ENCODE peak calls at places on chromosomes 11 and 22, in eight cellular contexts. One of them, this sample, is unnamed.

GRCh38 chr11:131079036-131079435 is 162.8 kb upstream of the SNX19 start:
- DNase-seq in dorsolateral prefrontal cortex: no peak
- DNase-seq in NCI-H748 treated with DMSO at 0.1 percent for 48 hours: no peak
- DNase-seq in activated gamma-delta T cell treated with Interleukin-2 at 50 U/mL for 16 hours: no peak
- DNase-seq in choroid plexus epithelial cell: no peak
- DNase-seq in GDM1: no peak
- DNase-seq in left kidney: no peak
- DNase-seq in activated T-cell treated with anti-CD3 and anti-CD28 coated beads for 1 hour: no peak
- DNase-seq in this sample: no peak

GRCh38 chr22:44916281-44917231 is 93.2 kb downstream of the PHF21B start:
- DNase-seq in dorsolateral prefrontal cortex: peak; percentile 8
- DNase-seq in NCI-H748 treated with DMSO at 0.1 percent for 48 hours: no peak
- DNase-seq in activated gamma-delta T cell treated with Interleukin-2 at 50 U/mL for 16 hours: no peak
- DNase-seq in choroid plexus epithelial cell: no peak
- DNase-seq in GDM1: no peak
- DNase-seq in left kidney: no peak
- DNase-seq in activated T-cell treated with anti-CD3 and anti-CD28 coated beads for 1 hour: no peak
- DNase-seq in this sample: no peak

GRCh38 chr11:12232819-12233601 is 122.6 kb downstream of the MICAL2 start:
- DNase-seq in dorsolateral prefrontal cortex: no peak
- DNase-seq in NCI-H748 treated with DMSO at 0.1 percent for 48 hours: no peak
- DNase-seq in activated gamma-delta T cell treated with Interleukin-2 at 50 U/mL for 16 hours: no peak
- DNase-seq in choroid plexus epithelial cell: peak; percentile 80
- DNase-seq in GDM1: no peak
- DNase-seq in left kidney: peak; percentile 48
- DNase-seq in activated T-cell treated with anti-CD3 and anti-CD28 coated beads for 1 hour: no peak
- DNase-seq in this sample: no peak

GRCh38 chr22:42662114-42663021 is 13.2 kb upstream of the CYB5R3 start:
- DNase-seq in dorsolateral prefrontal cortex: peak; percentile 80
- DNase-seq in NCI-H748 treated with DMSO at 0.1 percent for 48 hours: peak; percentile 74
- DNase-seq in activated gamma-delta T cell treated with Interleukin-2 at 50 U/mL for 16 hours: peak; percentile 77
- DNase-seq in choroid plexus epithelial cell: peak; percentile 66
- DNase-seq in GDM1: peak; percentile 27
- DNase-seq in left kidney: peak; percentile 91
- DNase-seq in activated T-cell treated with anti-CD3 and anti-CD28 coated beads for 1 hour: peak; percentile 79
- DNase-seq in this sample: no peak

GRCh38 chr22:43173566-43173965 is 13.4 kb downstream of the TTLL12 start:
- DNase-seq in dorsolateral prefrontal cortex: no peak
- DNase-seq in NCI-H748 treated with DMSO at 0.1 percent for 48 hours: no peak
- DNase-seq in activated gamma-delta T cell treated with Interleukin-2 at 50 U/mL for 16 hours: no peak
- DNase-seq in choroid plexus epithelial cell: no peak
- DNase-seq in GDM1: no peak
- DNase-seq in left kidney: no peak
- DNase-seq in activated T-cell treated with anti-CD3 and anti-CD28 coated beads for 1 hour: no peak
- DNase-seq in this sample: no peak

GRCh38 chr11:57255618-57256017 is 18.6 kb upstream of the APLNR start:
- DNase-seq in dorsolateral prefrontal cortex: no peak
- DNase-seq in NCI-H748 treated with DMSO at 0.1 percent for 48 hours: no peak
- DNase-seq in activated gamma-delta T cell treated with Interleukin-2 at 50 U/mL for 16 hours: no peak
- DNase-seq in choroid plexus epithelial cell: no peak
- DNase-seq in GDM1: no peak
- DNase-seq in left kidney: no peak
- DNase-seq in activated T-cell treated with anti-CD3 and anti-CD28 coated beads for 1 hour: no peak
- DNase-seq in this sample: no peak

GRCh38 chr22:25405854-25406509 is 158.5 kb upstream of the GRK3 start:
- DNase-seq in dorsolateral prefrontal cortex: no peak
- DNase-seq in NCI-H748 treated with DMSO at 0.1 percent for 48 hours: no peak
- DNase-seq in activated gamma-delta T cell treated with Interleukin-2 at 50 U/mL for 16 hours: no peak
- DNase-seq in choroid plexus epithelial cell: no peak
- DNase-seq in GDM1: no peak
- DNase-seq in left kidney: no peak
- DNase-seq in activated T-cell treated with anti-CD3 and anti-CD28 coated beads for 1 hour: no peak
- DNase-seq in this sample: no peak

GRCh38 chr11:93169950-93170561 is 27.7 kb downstream of the SLC36A4 start:
- DNase-seq in dorsolateral prefrontal cortex: no peak
- DNase-seq in NCI-H748 treated with DMSO at 0.1 percent for 48 hours: no peak
- DNase-seq in activated gamma-delta T cell treated with Interleukin-2 at 50 U/mL for 16 hours: no peak
- DNase-seq in choroid plexus epithelial cell: peak; percentile 80
- DNase-seq in GDM1: no peak
- DNase-seq in left kidney: peak; percentile 45
- DNase-seq in activated T-cell treated with anti-CD3 and anti-CD28 coated beads for 1 hour: no peak
- DNase-seq in this sample: no peak

GRCh38 chr22:39808087-39808486 is 85.5 kb downstream of the ENTHD1 start:
- DNase-seq in dorsolateral prefrontal cortex: no peak
- DNase-seq in NCI-H748 treated with DMSO at 0.1 percent for 48 hours: no peak
- DNase-seq in activated gamma-delta T cell treated with Interleukin-2 at 50 U/mL for 16 hours: peak; percentile 18
- DNase-seq in choroid plexus epithelial cell: peak; percentile 14
- DNase-seq in GDM1: no peak
- DNase-seq in left kidney: peak; percentile 22
- DNase-seq in activated T-cell treated with anti-CD3 and anti-CD28 coated beads for 1 hour: peak; percentile 8
- DNase-seq in this sample: no peak

GRCh38 chr11:12706531-12707499 is 32.6 kb downstream of the TEAD1 start:
- DNase-seq in dorsolateral prefrontal cortex: no peak
- DNase-seq in NCI-H748 treated with DMSO at 0.1 percent for 48 hours: peak; percentile 93
- DNase-seq in activated gamma-delta T cell treated with Interleukin-2 at 50 U/mL for 16 hours: no peak
- DNase-seq in choroid plexus epithelial cell: peak; percentile 75
- DNase-seq in GDM1: no peak
- DNase-seq in left kidney: peak; percentile 63
- DNase-seq in activated T-cell treated with anti-CD3 and anti-CD28 coated beads for 1 hour: no peak
- DNase-seq in this sample: no peak

GRCh38 chr11:24844406-24844805 is 347.6 kb downstream of the LUZP2 start:
- DNase-seq in dorsolateral prefrontal cortex: no peak
- DNase-seq in NCI-H748 treated with DMSO at 0.1 percent for 48 hours: no peak
- DNase-seq in activated gamma-delta T cell treated with Interleukin-2 at 50 U/mL for 16 hours: no peak
- DNase-seq in choroid plexus epithelial cell: no peak
- DNase-seq in GDM1: no peak
- DNase-seq in left kidney: no peak
- DNase-seq in activated T-cell treated with anti-CD3 and anti-CD28 coated beads for 1 hour: no peak
- DNase-seq in this sample: no peak

GRCh38 chr11:94767701-94768601 is at the start of gene AMOTL1:
- DNase-seq in dorsolateral prefrontal cortex: peak; percentile 73
- DNase-seq in NCI-H748 treated with DMSO at 0.1 percent for 48 hours: peak; percentile 71
- DNase-seq in activated gamma-delta T cell treated with Interleukin-2 at 50 U/mL for 16 hours: peak; percentile 35
- DNase-seq in choroid plexus epithelial cell: peak; percentile 86
- DNase-seq in GDM1: peak; percentile 69
- DNase-seq in left kidney: peak; percentile 98
- DNase-seq in activated T-cell treated with anti-CD3 and anti-CD28 coated beads for 1 hour: no peak
- DNase-seq in this sample: no peak

GRCh38 chr11:118236170-118236569 is 11.4 kb upstream of the JAML start:
- DNase-seq in dorsolateral prefrontal cortex: no peak
- DNase-seq in NCI-H748 treated with DMSO at 0.1 percent for 48 hours: no peak
- DNase-seq in activated gamma-delta T cell treated with Interleukin-2 at 50 U/mL for 16 hours: no peak
- DNase-seq in choroid plexus epithelial cell: no peak
- DNase-seq in GDM1: no peak
- DNase-seq in left kidney: no peak
- DNase-seq in activated T-cell treated with anti-CD3 and anti-CD28 coated beads for 1 hour: no peak
- DNase-seq in this sample: no peak

This sample was measured in vagina.